ENCODE peak calls at places on chromosome 20, in nine cellular contexts. T is choroid plexus epithelial cell; N is esophagus squamous epithelium; B is body of pancreas; H is AG10803; M is adipocyte; W is adrenal gland; Q is Jurkat, Clone E6-1; G is transverse colon. K is an unnamed sample.

GRCh38 chr20:7520361-7520760 is 419.9 kb downstream of the HAO1 start:
- DNase-seq in T (no peak), N (no peak), B (no peak), H (no peak), M (no peak), W (no peak), Q (no peak), G (no peak), K (no peak)

GRCh38 chr20:53658973-53659372 is 65.3 kb upstream of the ZNF217 start:
- DNase-seq in T (no peak), N (no peak), B (no peak), H (no peak), M (no peak), W (no peak), Q (no peak), G (no peak), K (no peak)

GRCh38 chr20:31933698-31934097 is 18.1 kb downstream of the PDRG1 start:
- DNase-seq in T (no peak), N (no peak), B (no peak), H (no peak), M (no peak), W (no peak), Q (no peak), G (no peak), K (no peak)

GRCh38 chr20:20014659-20015058 is 2.5 kb upstream of the NAA20 start:
- DNase-seq in T (no peak), N (no peak), B (no peak), H (no peak), M (no peak), W (no peak), Q (peak), G (no peak), K (no peak)

GRCh38 chr20:34834459-34834893 is 9.0 kb upstream of the NCOA6 start:
- DNase-seq in T (peak), N (no peak), B (no peak), H (peak), M (peak), W (no peak), Q (peak), G (no peak), K (no peak)

GRCh38 chr20:38725959-38726848 is 1.9 kb downstream of the SLC32A1 start:
- DNase-seq in T (no peak), N (no peak), B (peak), H (peak), M (no peak), W (no peak), Q (no peak), G (peak), K (no peak)

GRCh38 chr20:2946988-2947961 is 74.0 kb downstream of the PTPRA start:
- DNase-seq in T (peak), N (no peak), B (peak), H (peak), M (peak), W (peak), Q (no peak), G (no peak), K (peak)

GRCh38 chr20:371755-372542 is 8.6 kb upstream of the TRIB3 start:
- DNase-seq in T (peak), N (no peak), B (peak), H (peak), M (peak), W (peak), Q (no peak), G (peak), K (peak)

GRCh38 chr20:22058746-22059145 is 353.3 kb downstream of the PAX1 start:
- DNase-seq in T (no peak), N (no peak), B (no peak), H (no peak), M (no peak), W (no peak), Q (no peak), G (no peak), K (no peak)

GRCh38 chr20:8853805-8854338 is 215.0 kb upstream of the PLCB4 start:
- DNase-seq in T (peak), N (no peak), B (peak), H (peak), M (peak), W (peak), Q (peak), G (no peak), K (peak)

GRCh38 chr20:40268321-40269075 is 420.5 kb downstream of the MAFB start:
- DNase-seq in T (no peak), N (no peak), B (no peak), H (no peak), M (no peak), W (no peak), Q (no peak), G (no peak), K (no peak)
- H3K4me3 ChIP-seq in T (no peak), N (no peak), B (no peak), H (no peak), M (no peak), W (no peak), Q (no peak), G (no peak), K (no peak)

GRCh38 chr20:59605691-59606364 is 1.5 kb downstream of the PHACTR3 start:
- DNase-seq in T (no peak), N (no peak), B (no peak), H (no peak), M (no peak), W (no peak), Q (no peak), G (no peak), K (no peak)
- H3K4me3 ChIP-seq in T (no peak), N (no peak), B (no peak), H (no peak), M (no peak), W (no peak), Q (no peak), G (no peak), K (no peak)

DNA sequence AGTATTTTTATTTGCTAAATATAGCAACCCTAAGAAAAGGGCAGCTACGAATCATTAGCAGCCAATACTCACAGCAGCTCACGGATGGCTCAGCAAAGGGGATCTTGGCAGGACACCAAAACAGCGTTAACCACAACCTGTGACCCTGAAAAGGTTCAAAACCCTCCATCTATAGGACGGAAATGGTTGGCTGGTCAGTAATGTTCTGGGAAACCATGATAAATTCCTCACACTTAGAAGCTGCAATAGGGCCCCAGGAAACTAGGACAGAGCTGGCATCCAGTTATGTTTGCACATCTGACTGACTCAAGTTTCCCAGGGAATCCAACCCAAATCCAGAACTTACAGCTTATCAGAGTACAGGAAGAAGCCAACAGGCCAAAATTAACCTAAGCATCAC is 30.9 kb upstream of the PTPRT start:
- DNase-seq in T (peak), N (no peak), B (no peak), H (peak), M (no peak), W (no peak), Q (no peak), G (no peak), K (peak)
- H3K4me3 ChIP-seq in T (no peak), N (no peak), B (no peak), H (no peak), M (no peak), W (no peak), Q (no peak), G (no peak), K (no peak)

GRCh38 chr20:1375515-1375914 is 17.3 kb downstream of the FKBP1A start:
- DNase-seq in T (peak), N (no peak), B (no peak), H (peak), M (peak), W (peak), Q (no peak), G (no peak), K (peak)
- H3K4me3 ChIP-seq in T (no peak), N (no peak), B (no peak), H (no peak), M (no peak), W (no peak), Q (no peak), G (no peak), K (no peak)

GRCh38 chr20:50837532-50838321 is 42.9 kb downstream of the BCAS4 start:
- DNase-seq in T (peak), N (no peak), B (no peak), H (peak), M (peak), W (no peak), Q (no peak), G (no peak), K (peak)
- H3K4me3 ChIP-seq in T (no peak), N (no peak), B (no peak), H (peak), M (peak), W (no peak), Q (no peak), G (no peak), K (peak)

DNA sequence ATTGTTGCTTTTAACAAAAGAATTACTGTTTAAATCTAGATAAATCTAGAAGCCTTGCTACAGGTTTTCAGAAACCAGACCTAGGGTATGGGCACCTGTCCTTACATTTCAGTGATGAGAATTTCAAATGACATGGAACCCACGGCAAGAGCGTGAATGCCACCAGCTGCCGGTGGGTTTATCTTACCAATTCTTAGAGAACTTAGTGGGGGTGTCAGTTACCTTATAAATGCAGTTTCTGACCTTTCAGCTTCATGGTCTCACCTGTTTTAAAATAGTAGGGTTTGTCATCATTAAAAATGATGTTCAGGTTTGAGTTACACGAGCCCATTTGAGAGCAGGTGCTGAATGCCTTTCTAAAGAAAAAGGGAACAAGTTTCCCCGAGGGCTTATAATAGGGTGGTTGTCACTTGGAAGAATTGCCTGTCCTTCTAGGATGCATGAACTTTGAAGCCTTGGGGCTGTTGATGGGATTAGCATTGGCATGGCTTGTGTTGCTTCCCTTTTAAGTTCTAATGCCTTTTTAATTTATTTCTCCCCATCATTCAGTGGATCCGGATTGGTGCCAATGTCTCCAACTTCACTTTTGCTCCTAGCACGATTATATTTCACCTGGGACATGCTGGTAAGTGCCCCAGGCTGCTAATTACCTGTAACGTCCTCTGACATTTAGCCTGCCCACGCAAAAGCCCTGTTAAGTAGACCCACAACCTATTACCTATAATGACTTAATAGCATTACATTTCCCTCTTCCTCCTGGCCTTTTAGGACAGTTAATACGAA is 28.0 kb downstream of the GHRH start:
- DNase-seq in T (no peak), N (no peak), B (no peak), H (no peak), M (no peak), W (no peak), Q (no peak), G (no peak), K (no peak)
- H3K4me3 ChIP-seq in T (no peak), N (no peak), B (no peak), H (no peak), M (no peak), W (no peak), Q (no peak), G (no peak), K (no peak)

DNA sequence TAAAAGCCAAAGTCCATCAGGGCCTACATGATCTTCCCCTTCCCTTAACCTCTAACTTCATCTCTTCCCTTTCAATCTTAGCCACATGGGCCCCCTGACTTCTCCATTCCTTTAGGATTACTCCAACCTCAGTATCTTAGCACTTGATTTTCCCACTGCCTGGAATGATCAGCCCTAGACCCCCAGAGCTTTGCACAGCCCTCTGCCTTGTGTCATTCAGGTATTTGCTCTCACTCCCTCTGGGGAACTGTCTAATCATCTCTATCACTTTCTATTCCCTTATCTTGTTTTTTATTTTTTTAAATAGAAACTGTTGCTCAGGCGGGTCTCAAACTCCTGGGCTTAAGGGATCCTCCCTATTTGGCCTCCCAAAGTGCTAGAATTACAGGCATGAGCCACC is 13.3 kb upstream of the ZNFX1 start:
- DNase-seq in T (no peak), N (no peak), B (no peak), H (no peak), M (no peak), W (no peak), Q (no peak), G (no peak), K (no peak)
- H3K4me3 ChIP-seq in T (no peak), N (no peak), B (no peak), H (no peak), M (no peak), W (no peak), Q (no peak), G (no peak), K (no peak)

GRCh38 chr20:40941023-40941655 is 87.5 kb upstream of the TOP1 start:
- DNase-seq in T (peak), N (no peak), B (no peak), H (no peak), M (no peak), W (no peak), Q (peak), G (no peak), K (no peak)

GRCh38 chr20:40943591-40943990 is 85.0 kb upstream of the TOP1 start:
- DNase-seq in T (no peak), N (no peak), B (no peak), H (no peak), M (no peak), W (no peak), Q (no peak), G (no peak), K (no peak)

GRCh38 chr20:40945189-40945588 is 83.4 kb upstream of the TOP1 start:
- DNase-seq in T (no peak), N (no peak), B (no peak), H (no peak), M (no peak), W (no peak), Q (no peak), G (no peak), K (no peak)

GRCh38 chr20:40942015-40942414 is 86.6 kb upstream of the TOP1 start:
- DNase-seq in T (no peak), N (no peak), B (no peak), H (no peak), M (no peak), W (no peak), Q (no peak), G (no peak), K (no peak)

GRCh38 chr20:40942775-40943174 is 85.8 kb upstream of the TOP1 start:
- DNase-seq in T (no peak), N (no peak), B (no peak), H (no peak), M (no peak), W (no peak), Q (no peak), G (no peak), K (no peak)
- H3K4me3 ChIP-seq in T (no peak), N (no peak), B (no peak), H (no peak), M (no peak), W (no peak), Q (no peak), G (no peak), K (no peak)

GRCh38 chr20:61373055-61373399 is 121.0 kb downstream of the CDH4 start:
- DNase-seq in T (no peak), N (no peak), B (no peak), H (no peak), M (no peak), W (no peak), Q (no peak), G (no peak), K (no peak)
- H3K4me3 ChIP-seq in T (no peak), N (no peak), B (no peak), H (no peak), M (no peak), W (no peak), Q (no peak), G (no peak), K (no peak)

DNA sequence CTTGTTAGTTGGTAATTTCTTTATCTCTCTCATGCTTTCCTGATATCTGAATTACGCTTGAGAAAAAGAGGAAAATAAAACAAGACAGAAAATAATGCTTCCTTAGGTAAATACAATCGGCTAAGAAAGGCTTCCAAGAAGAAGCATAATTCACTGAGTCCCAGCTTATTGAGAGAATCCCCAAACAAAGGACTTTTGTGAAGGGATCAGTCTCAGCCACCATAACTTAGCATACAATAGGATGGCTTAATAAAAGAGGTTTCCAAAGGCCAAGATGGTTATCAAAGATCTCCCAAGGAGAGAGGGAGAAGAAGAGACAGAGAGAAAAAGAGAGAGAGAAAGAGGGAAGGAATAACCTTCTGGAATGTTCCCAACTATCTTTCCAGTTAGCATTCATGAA is 46.0 kb upstream of the SALL4 start:
- DNase-seq in T (no peak), N (no peak), B (no peak), H (no peak), M (no peak), W (no peak), Q (no peak), G (no peak), K (no peak)
- H3K4me3 ChIP-seq in T (no peak), N (no peak), B (no peak), H (no peak), M (no peak), W (no peak), Q (no peak), G (no peak), K (no peak)

K was measured in astrocyte.